ENCODE peak calls at places on chromosomes 3 and 15, in four cellular contexts. G is uterus; P is astrocyte of the spinal cord; E is CD8-positive, alpha-beta T cell. U is an unnamed sample.

GRCh38 chr3:69105320-69105719 is 17.1 kb downstream of the LMOD3 start:
- DNase-seq in G (no peak), P (no peak), E (no peak), U (peak)

GRCh38 chr15:47870956-47871625 is 153.8 kb downstream of the SEMA6D start:
- DNase-seq in G (no peak), P (peak), E (no peak), U (peak)

GRCh38 chr15:28243901-28244300 is 78.1 kb downstream of the HERC2 start:
- DNase-seq in G (no peak), P (no peak), E (no peak), U (no peak)

GRCh38 chr3:114552527-114552812 is 258.6 kb downstream of the TIGIT start:
- DNase-seq in G (no peak), P (peak), E (no peak), U (peak)

GRCh38 chr3:192817053-192817452 is 89.7 kb upstream of the FGF12 start:
- DNase-seq in G (no peak), P (peak), E (no peak), U (peak)

GRCh38 chr3:94303266-94303665 is 240.4 kb downstream of the NSUN3 start:
- DNase-seq in G (no peak), P (no peak), E (no peak), U (no peak)

GRCh38 chr3:71514621-71515020 is 68.9 kb downstream of the FOXP1 start:
- DNase-seq in G (no peak), P (no peak), E (no peak), U (peak)

GRCh38 chr3:39980021-39980420 is 170.6 kb downstream of the MYRIP start:
- DNase-seq in G (no peak), P (no peak), E (no peak), U (no peak)

GRCh38 chr3:3665961-3666640 is 133.1 kb upstream of the LRRN1 start:
- DNase-seq in G (no peak), P (no peak), E (no peak), U (no peak)

GRCh38 chr3:189508784-189509489 is 122.3 kb upstream of the TP63 start:
- DNase-seq in G (peak), P (peak), E (no peak), U (peak)

GRCh38 chr3:127857270-127857801 is 35.0 kb upstream of the MGLL start:
- DNase-seq in G (no peak), P (no peak), E (no peak), U (peak)

GRCh38 chr3:169964176-169964575 is 2.4 kb upstream of the SEC62 start:
- DNase-seq in G (no peak), P (no peak), E (no peak), U (peak)

GRCh38 chr3:152272771-152273242 is 4.1 kb downstream of the MBNL1 start:
- DNase-seq in G (no peak), P (peak), E (no peak), U (peak)

GRCh38 chr3:133124511-133124910 is 86.3 kb downstream of the TMEM108 start:
- DNase-seq in G (no peak), P (peak), E (no peak), U (no peak)

GRCh38 chr15:84638103-84638502 is 16.0 kb downstream of the WDR73 start:
- DNase-seq in G (no peak), P (no peak), E (no peak), U (peak)

GRCh38 chr15:25185156-25185710 is 230.4 kb downstream of the SNRPN start:
- DNase-seq in G (no peak), P (no peak), E (no peak), U (no peak)

GRCh38 chr3:28850186-28850585 is 430.7 kb upstream of the RBMS3 start:
- DNase-seq in G (no peak), P (no peak), E (no peak), U (peak)

GRCh38 chr3:36124118-36124796 is 256.0 kb upstream of the STAC start:
- DNase-seq in G (no peak), P (peak), E (no peak), U (peak)
- TF ChIP-seq CTCF in G (no peak), P (peak), E (no peak), U (peak)

GRCh38 chr3:100399341-100400071 is 1.4 kb downstream of the TOMM70 start:
- DNase-seq in G (no peak), P (no peak), E (no peak), U (peak)

GRCh38 chr3:100400424-100400781 is 486 bp downstream of the TOMM70 start:
- DNase-seq in G (no peak), P (peak), E (peak), U (peak)

GRCh38 chr3:100400782-100401673 is at the start of the genes LNP1 and TOMM70:
- DNase-seq in G (peak), P (peak), E (peak), U (peak)

GRCh38 chr3:100395674-100396073 is 5.2 kb downstream of the TOMM70 start:
- DNase-seq in G (no peak), P (no peak), E (no peak), U (no peak)

GRCh38 chr3:100396967-100397366 is 3.9 kb downstream of the TOMM70 start:
- DNase-seq in G (no peak), P (no peak), E (no peak), U (no peak)
- H3K4me3 ChIP-seq in G (no peak), P (no peak), E (no peak), U (no peak)

GRCh38 chr3:36957072-36957471 is 12.2 kb upstream of the TRANK1 start:
- DNase-seq in G (no peak), P (no peak), E (no peak), U (no peak)
- TF ChIP-seq CTCF in G (no peak), P (no peak), E (no peak), U (no peak)

GRCh38 chr15:38603271-38603670 is 38.7 kb upstream of the RASGRP1 start:
- DNase-seq in G (no peak), P (no peak), E (no peak), U (no peak)

GRCh38 chr15:38603672-38604071 is 39.1 kb upstream of the RASGRP1 start:
- DNase-seq in G (no peak), P (no peak), E (no peak), U (no peak)

GRCh38 chr15:38597221-38597800 is 32.7 kb upstream of the RASGRP1 start:
- DNase-seq in G (no peak), P (no peak), E (no peak), U (no peak)

GRCh38 chr15:38598749-38599148 is 34.1 kb upstream of the RASGRP1 start:
- DNase-seq in G (no peak), P (no peak), E (no peak), U (no peak)

GRCh38 chr15:38600241-38600640 is 35.6 kb upstream of the RASGRP1 start:
- DNase-seq in G (no peak), P (no peak), E (no peak), U (no peak)
- H3K4me3 ChIP-seq in G (no peak), P (no peak), E (no peak), U (no peak)

GRCh38 chr15:81000144-81000625 is 538 bp upstream of the TLNRD1 start:
- DNase-seq in G (no peak), P (no peak), E (no peak), U (peak)
- TF ChIP-seq CTCF in G (no peak), P (no peak), E (no peak), U (no peak)

DNA sequence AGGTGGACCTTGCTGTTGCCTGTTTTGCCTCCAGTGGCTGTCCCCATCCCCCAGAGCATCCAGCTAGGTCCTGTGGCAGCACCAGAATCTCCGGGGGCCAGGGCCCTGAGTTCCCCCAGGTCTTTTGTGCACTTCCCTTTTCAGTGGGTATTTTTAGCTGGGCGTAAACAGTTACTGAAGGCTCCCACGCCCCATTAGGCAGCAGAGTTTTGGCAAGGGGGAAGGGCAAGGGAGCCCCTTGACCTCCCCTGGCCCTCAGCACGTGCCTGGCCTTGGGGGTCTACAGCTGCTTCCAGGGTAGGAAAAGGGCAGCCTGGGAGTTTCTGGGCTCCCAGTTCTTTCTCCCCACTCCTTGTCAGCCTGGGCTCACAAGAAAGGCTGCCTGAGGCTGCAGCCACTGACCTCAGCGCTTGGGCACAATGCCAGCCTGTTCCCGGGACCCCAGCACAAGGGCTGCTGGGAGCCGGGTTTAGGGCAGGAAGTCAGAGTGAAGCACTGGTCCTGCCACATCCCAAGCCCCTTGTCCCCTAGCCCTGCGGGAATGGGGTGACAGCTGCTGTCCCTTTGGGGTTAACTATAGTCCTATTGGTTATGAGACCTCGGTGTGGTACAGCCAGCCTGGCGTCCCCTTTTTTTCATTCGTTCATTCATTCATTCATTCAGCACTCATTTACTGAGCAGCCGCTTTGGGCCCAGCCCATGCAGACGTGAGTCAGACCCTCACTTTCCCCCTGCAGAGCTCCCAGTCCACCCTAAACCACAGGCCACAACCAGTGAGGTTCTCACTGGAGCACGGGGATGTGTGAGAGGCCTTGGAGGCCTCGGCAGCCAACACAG is 8.4 kb downstream of the CSK start:
- DNase-seq in G (peak), P (peak), E (no peak), U (peak)
- H3K4me3 ChIP-seq in G (no peak), P (no peak), E (peak), U (no peak)

GRCh38 chr3:14279706-14280061 is 101.1 kb downstream of the LSM3 start:
- DNase-seq in G (no peak), P (no peak), E (no peak), U (no peak)
- TF ChIP-seq CTCF in G (no peak), P (no peak), E (no peak), U (no peak)